ENCODE peak calls at places on chromosomes 13 and 19, in eight cellular contexts. One of them, this sample, is unnamed.

GRCh38 chr19:8505680-8506401 is 3.4 kb upstream of the PRAM1 start:
- DNase-seq in pancreas: peak
- DNase-seq in heart right ventricle: peak
- DNase-seq in aorta: peak
- DNase-seq in OCI-LY7: peak
- DNase-seq in fibroblast of mammary gland: peak
- DNase-seq in CD8-positive, alpha-beta T cell: peak
- DNase-seq in astrocyte of the spinal cord: peak
- DNase-seq in this sample: peak

GRCh38 chr13:71801781-71802180 is 65.2 kb downstream of the DACH1 start:
- DNase-seq in heart right ventricle: no peak
- DNase-seq in CD8-positive, alpha-beta T cell: no peak
- DNase-seq in fibroblast of mammary gland: no peak
- DNase-seq in astrocyte of the spinal cord: no peak
- DNase-seq in aorta: no peak
- DNase-seq in pancreas: no peak
- DNase-seq in OCI-LY7: no peak
- DNase-seq in this sample: no peak

GRCh38 chr19:11404588-11405258 is 14.4 kb downstream of the RGL3 start:
- DNase-seq in fibroblast of mammary gland: no peak
- DNase-seq in pancreas: no peak
- DNase-seq in CD8-positive, alpha-beta T cell: no peak
- DNase-seq in OCI-LY7: no peak
- DNase-seq in heart right ventricle: no peak
- DNase-seq in aorta: no peak
- DNase-seq in astrocyte of the spinal cord: no peak
- DNase-seq in this sample: no peak

GRCh38 chr19:55641376-55642152 is 762 bp downstream of the ZNF580 start:
- DNase-seq in astrocyte of the spinal cord: no peak
- DNase-seq in heart right ventricle: no peak
- DNase-seq in OCI-LY7: peak
- DNase-seq in pancreas: peak
- DNase-seq in CD8-positive, alpha-beta T cell: peak
- DNase-seq in fibroblast of mammary gland: no peak
- DNase-seq in aorta: peak
- DNase-seq in this sample: no peak

GRCh38 chr13:75533866-75534265 is 3.8 kb downstream of the COMMD6 start:
- DNase-seq in aorta: no peak
- DNase-seq in pancreas: no peak
- DNase-seq in OCI-LY7: no peak
- DNase-seq in fibroblast of mammary gland: no peak
- DNase-seq in heart right ventricle: no peak
- DNase-seq in astrocyte of the spinal cord: no peak
- DNase-seq in CD8-positive, alpha-beta T cell: no peak
- DNase-seq in this sample: no peak

GRCh38 chr13:44801990-44802389 is 187.3 kb downstream of the NUFIP1 start:
- DNase-seq in fibroblast of mammary gland: peak
- DNase-seq in OCI-LY7: no peak
- DNase-seq in pancreas: no peak
- DNase-seq in aorta: peak
- DNase-seq in CD8-positive, alpha-beta T cell: no peak
- DNase-seq in heart right ventricle: no peak
- DNase-seq in astrocyte of the spinal cord: peak
- DNase-seq in this sample: no peak

GRCh38 chr19:3710265-3710812 is 2.2 kb downstream of the TJP3 start:
- DNase-seq in heart right ventricle: peak
- DNase-seq in astrocyte of the spinal cord: peak
- DNase-seq in aorta: peak
- DNase-seq in fibroblast of mammary gland: peak
- DNase-seq in pancreas: peak
- DNase-seq in OCI-LY7: no peak
- DNase-seq in CD8-positive, alpha-beta T cell: no peak
- DNase-seq in this sample: no peak

GRCh38 chr19:47729799-47730520 is 15.4 kb upstream of the NOP53 start:
- DNase-seq in fibroblast of mammary gland: peak
- DNase-seq in heart right ventricle: peak
- DNase-seq in CD8-positive, alpha-beta T cell: no peak
- DNase-seq in aorta: peak
- DNase-seq in pancreas: peak
- DNase-seq in OCI-LY7: no peak
- DNase-seq in astrocyte of the spinal cord: no peak
- DNase-seq in this sample: no peak

GRCh38 chr19:6713773-6714692 is 6.4 kb downstream of the C3 start:
- DNase-seq in OCI-LY7: no peak
- DNase-seq in pancreas: no peak
- DNase-seq in fibroblast of mammary gland: no peak
- DNase-seq in heart right ventricle: no peak
- DNase-seq in CD8-positive, alpha-beta T cell: no peak
- DNase-seq in aorta: no peak
- DNase-seq in astrocyte of the spinal cord: no peak
- DNase-seq in this sample: no peak

GRCh38 chr19:5338661-5339469 is 1.7 kb downstream of the PTPRS start:
- DNase-seq in pancreas: no peak
- DNase-seq in astrocyte of the spinal cord: no peak
- DNase-seq in CD8-positive, alpha-beta T cell: no peak
- DNase-seq in fibroblast of mammary gland: no peak
- DNase-seq in OCI-LY7: no peak
- DNase-seq in heart right ventricle: no peak
- DNase-seq in aorta: no peak
- DNase-seq in this sample: no peak

GRCh38 chr19:2561895-2562294 is 86.0 kb downstream of the GADD45B start:
- DNase-seq in OCI-LY7: peak
- DNase-seq in heart right ventricle: no peak
- DNase-seq in aorta: peak
- DNase-seq in fibroblast of mammary gland: no peak
- DNase-seq in astrocyte of the spinal cord: no peak
- DNase-seq in CD8-positive, alpha-beta T cell: peak
- DNase-seq in pancreas: no peak
- DNase-seq in this sample: peak

GRCh38 chr13:109971745-109972090 is 185.3 kb upstream of the IRS2 start:
- DNase-seq in astrocyte of the spinal cord: no peak
- DNase-seq in aorta: no peak
- DNase-seq in heart right ventricle: no peak
- DNase-seq in fibroblast of mammary gland: peak
- DNase-seq in OCI-LY7: no peak
- DNase-seq in pancreas: no peak
- DNase-seq in CD8-positive, alpha-beta T cell: no peak
- DNase-seq in this sample: no peak

GRCh38 chr19:2625434-2625833 is 77.1 kb downstream of the GNG7 start:
- DNase-seq in aorta: peak
- DNase-seq in heart right ventricle: no peak
- DNase-seq in CD8-positive, alpha-beta T cell: no peak
- DNase-seq in astrocyte of the spinal cord: no peak
- DNase-seq in pancreas: no peak
- DNase-seq in fibroblast of mammary gland: no peak
- DNase-seq in OCI-LY7: no peak
- DNase-seq in this sample: no peak

GRCh38 chr19:49348305-49349188 is 13.3 kb downstream of the CD37 start:
- DNase-seq in heart right ventricle: no peak
- DNase-seq in astrocyte of the spinal cord: no peak
- DNase-seq in OCI-LY7: peak
- DNase-seq in CD8-positive, alpha-beta T cell: no peak
- DNase-seq in aorta: no peak
- DNase-seq in pancreas: no peak
- DNase-seq in fibroblast of mammary gland: no peak
- DNase-seq in this sample: no peak

GRCh38 chr13:74889321-74889720 is 592.6 kb downstream of the TBC1D4 start:
- DNase-seq in heart right ventricle: no peak
- DNase-seq in aorta: no peak
- DNase-seq in OCI-LY7: no peak
- DNase-seq in astrocyte of the spinal cord: no peak
- DNase-seq in CD8-positive, alpha-beta T cell: no peak
- DNase-seq in pancreas: no peak
- DNase-seq in fibroblast of mammary gland: peak
- DNase-seq in this sample: no peak

GRCh38 chr13:37058801-37059135 is 720 bp downstream of the SUPT20H start:
- DNase-seq in fibroblast of mammary gland: no peak
- DNase-seq in pancreas: no peak
- DNase-seq in OCI-LY7: peak
- DNase-seq in astrocyte of the spinal cord: no peak
- DNase-seq in CD8-positive, alpha-beta T cell: peak
- DNase-seq in heart right ventricle: no peak
- DNase-seq in aorta: no peak
- DNase-seq in this sample: no peak

GRCh38 chr13:102569488-102569887 is 27.3 kb upstream of the TPP2 start:
- DNase-seq in heart right ventricle: no peak
- DNase-seq in aorta: no peak
- DNase-seq in pancreas: no peak
- DNase-seq in CD8-positive, alpha-beta T cell: no peak
- DNase-seq in fibroblast of mammary gland: peak
- DNase-seq in OCI-LY7: no peak
- DNase-seq in astrocyte of the spinal cord: no peak
- DNase-seq in this sample: no peak

GRCh38 chr19:13902993-13903555 is 2.8 kb downstream of the BRME1 start:
- DNase-seq in pancreas: no peak
- DNase-seq in fibroblast of mammary gland: peak
- DNase-seq in OCI-LY7: peak
- DNase-seq in astrocyte of the spinal cord: no peak
- DNase-seq in heart right ventricle: no peak
- DNase-seq in aorta: no peak
- DNase-seq in CD8-positive, alpha-beta T cell: no peak
- DNase-seq in this sample: peak

GRCh38 chr13:37715606-37716015 is 117.0 kb upstream of the POSTN start:
- DNase-seq in aorta: peak
- DNase-seq in pancreas: no peak
- DNase-seq in astrocyte of the spinal cord: peak
- DNase-seq in fibroblast of mammary gland: peak
- DNase-seq in OCI-LY7: no peak
- DNase-seq in CD8-positive, alpha-beta T cell: no peak
- DNase-seq in heart right ventricle: no peak
- DNase-seq in this sample: no peak

GRCh38 chr13:68359105-68359504 is 1129.0 kb upstream of the PCDH9 start:
- DNase-seq in CD8-positive, alpha-beta T cell: no peak
- DNase-seq in OCI-LY7: no peak
- DNase-seq in astrocyte of the spinal cord: no peak
- DNase-seq in fibroblast of mammary gland: no peak
- DNase-seq in aorta: no peak
- DNase-seq in pancreas: no peak
- DNase-seq in heart right ventricle: no peak
- DNase-seq in this sample: no peak

GRCh38 chr19:34155686-34156085 is 16.6 kb upstream of the LSM14A start:
- DNase-seq in fibroblast of mammary gland: peak
- DNase-seq in pancreas: no peak
- DNase-seq in OCI-LY7: no peak
- DNase-seq in CD8-positive, alpha-beta T cell: no peak
- DNase-seq in heart right ventricle: no peak
- DNase-seq in astrocyte of the spinal cord: no peak
- DNase-seq in aorta: no peak
- DNase-seq in this sample: no peak

GRCh38 chr19:45865269-45865948 is 1.3 kb downstream of the FOXA3 start:
- DNase-seq in fibroblast of mammary gland: no peak
- DNase-seq in astrocyte of the spinal cord: no peak
- DNase-seq in aorta: no peak
- DNase-seq in heart right ventricle: no peak
- DNase-seq in CD8-positive, alpha-beta T cell: no peak
- DNase-seq in OCI-LY7: no peak
- DNase-seq in pancreas: peak
- DNase-seq in this sample: no peak
- H3K4me3 ChIP-seq in fibroblast of mammary gland: no peak
- H3K4me3 ChIP-seq in astrocyte of the spinal cord: no peak
- H3K4me3 ChIP-seq in aorta: no peak
- H3K4me3 ChIP-seq in heart right ventricle: no peak
- H3K4me3 ChIP-seq in CD8-positive, alpha-beta T cell: no peak
- H3K4me3 ChIP-seq in OCI-LY7: no peak
- H3K4me3 ChIP-seq in pancreas: peak
- H3K4me3 ChIP-seq in this sample: no peak

GRCh38 chr19:639251-640155 is at the start of gene FGF22:
- DNase-seq in heart right ventricle: peak
- DNase-seq in astrocyte of the spinal cord: peak
- DNase-seq in fibroblast of mammary gland: peak
- DNase-seq in pancreas: peak
- DNase-seq in aorta: peak
- DNase-seq in OCI-LY7: peak
- DNase-seq in CD8-positive, alpha-beta T cell: peak
- DNase-seq in this sample: peak

GRCh38 chr19:640606-641170 is 1.0 kb downstream of the FGF22 start:
- DNase-seq in CD8-positive, alpha-beta T cell: no peak
- DNase-seq in heart right ventricle: no peak
- DNase-seq in astrocyte of the spinal cord: no peak
- DNase-seq in fibroblast of mammary gland: no peak
- DNase-seq in OCI-LY7: no peak
- DNase-seq in pancreas: no peak
- DNase-seq in aorta: no peak
- DNase-seq in this sample: no peak

GRCh38 chr19:638901-639250 is 803 bp upstream of the FGF22 start:
- DNase-seq in OCI-LY7: no peak
- DNase-seq in aorta: no peak
- DNase-seq in heart right ventricle: no peak
- DNase-seq in fibroblast of mammary gland: no peak
- DNase-seq in pancreas: no peak
- DNase-seq in astrocyte of the spinal cord: no peak
- DNase-seq in CD8-positive, alpha-beta T cell: no peak
- DNase-seq in this sample: no peak

GRCh38 chr19:641702-642101 is 2.0 kb downstream of the FGF22 start:
- DNase-seq in aorta: no peak
- DNase-seq in CD8-positive, alpha-beta T cell: no peak
- DNase-seq in pancreas: no peak
- DNase-seq in astrocyte of the spinal cord: no peak
- DNase-seq in OCI-LY7: no peak
- DNase-seq in fibroblast of mammary gland: no peak
- DNase-seq in heart right ventricle: no peak
- DNase-seq in this sample: no peak

DNA sequence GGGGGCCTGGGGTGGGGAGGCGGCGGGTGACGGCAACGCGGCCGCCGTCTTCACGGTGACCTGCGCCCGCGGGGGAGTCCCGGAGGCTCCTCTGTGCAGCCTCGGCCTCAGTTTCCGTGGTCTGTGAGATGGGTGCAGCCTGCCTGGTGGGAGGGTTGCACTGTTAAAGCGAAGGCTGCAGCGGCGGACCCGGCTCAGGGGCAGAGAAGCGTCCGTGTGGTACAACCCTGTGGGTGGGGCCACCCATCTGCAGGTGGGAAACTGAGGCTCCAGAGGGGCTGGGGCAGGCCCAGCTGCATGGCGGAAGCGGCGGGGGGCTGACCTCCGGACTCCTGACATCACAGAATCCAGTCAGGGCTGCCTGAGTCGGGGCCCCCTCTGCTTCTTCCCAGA is 473 bp downstream of the FGF22 start:
- DNase-seq in astrocyte of the spinal cord: no peak
- DNase-seq in CD8-positive, alpha-beta T cell: no peak
- DNase-seq in fibroblast of mammary gland: no peak
- DNase-seq in aorta: no peak
- DNase-seq in pancreas: no peak
- DNase-seq in heart right ventricle: no peak
- DNase-seq in OCI-LY7: no peak
- DNase-seq in this sample: no peak
- H3K4me3 ChIP-seq in astrocyte of the spinal cord: no peak
- H3K4me3 ChIP-seq in CD8-positive, alpha-beta T cell: peak
- H3K4me3 ChIP-seq in fibroblast of mammary gland: no peak
- H3K4me3 ChIP-seq in aorta: peak
- H3K4me3 ChIP-seq in pancreas: peak
- H3K4me3 ChIP-seq in heart right ventricle: peak
- H3K4me3 ChIP-seq in OCI-LY7: peak
- H3K4me3 ChIP-seq in this sample: peak

GRCh38 chr19:18144906-18145305 is 8.1 kb upstream of the PIK3R2 start:
- DNase-seq in fibroblast of mammary gland: no peak
- DNase-seq in aorta: no peak
- DNase-seq in heart right ventricle: no peak
- DNase-seq in CD8-positive, alpha-beta T cell: no peak
- DNase-seq in astrocyte of the spinal cord: no peak
- DNase-seq in pancreas: no peak
- DNase-seq in OCI-LY7: no peak
- DNase-seq in this sample: no peak
- H3K4me3 ChIP-seq in fibroblast of mammary gland: no peak
- H3K4me3 ChIP-seq in aorta: no peak
- H3K4me3 ChIP-seq in heart right ventricle: no peak
- H3K4me3 ChIP-seq in CD8-positive, alpha-beta T cell: no peak
- H3K4me3 ChIP-seq in astrocyte of the spinal cord: no peak
- H3K4me3 ChIP-seq in pancreas: no peak
- H3K4me3 ChIP-seq in OCI-LY7: no peak
- H3K4me3 ChIP-seq in this sample: no peak

GRCh38 chr13:99659234-99659633 is 158.0 kb downstream of the TM9SF2 start:
- DNase-seq in astrocyte of the spinal cord: no peak
- DNase-seq in heart right ventricle: no peak
- DNase-seq in aorta: no peak
- DNase-seq in CD8-positive, alpha-beta T cell: no peak
- DNase-seq in fibroblast of mammary gland: no peak
- DNase-seq in OCI-LY7: no peak
- DNase-seq in pancreas: no peak
- DNase-seq in this sample: peak
- H3K4me3 ChIP-seq in astrocyte of the spinal cord: no peak
- H3K4me3 ChIP-seq in heart right ventricle: peak
- H3K4me3 ChIP-seq in aorta: no peak
- H3K4me3 ChIP-seq in CD8-positive, alpha-beta T cell: no peak
- H3K4me3 ChIP-seq in fibroblast of mammary gland: no peak
- H3K4me3 ChIP-seq in OCI-LY7: no peak
- H3K4me3 ChIP-seq in pancreas: no peak
- H3K4me3 ChIP-seq in this sample: no peak

This sample was measured in MM.1S.